ENCODE peak calls at places on chromosomes 7 and 10, in five cellular contexts. B is coronary artery; X is CD4-positive, CD25-positive, alpha-beta regulatory T cell; A is BJ; C is heart right ventricle. I is an unnamed sample.

GRCh38 chr10:103881420-103882284 is 26.3 kb upstream of the SH3PXD2A start:
- DNase-seq in X (no peak), C (peak; percentile 41), A (no peak), B (no peak), I (no peak)

GRCh38 chr7:133695976-133696531 is 431.1 kb upstream of the LRGUK start:
- DNase-seq in A (no peak), B (no peak), C (no peak), X (no peak), I (peak; percentile 42)

GRCh38 chr10:118151461-118151860 is 104.7 kb upstream of the RAB11FIP2 start:
- DNase-seq in C (no peak), B (no peak), X (no peak), A (no peak), I (no peak)

GRCh38 chr7:35645691-35646090 is 49.2 kb downstream of the HERPUD2 start:
- DNase-seq in B (no peak), C (no peak), A (no peak), X (no peak), I (no peak)

GRCh38 chr7:140142031-140142430 is 34.8 kb downstream of the KDM7A start:
- DNase-seq in C (no peak), X (no peak), A (no peak), B (no peak), I (no peak)

GRCh38 chr7:130982160-130982638 is 248.2 kb upstream of the KLF14 start:
- DNase-seq in X (peak; percentile 66), C (no peak), A (no peak), B (no peak), I (peak; percentile 38)

GRCh38 chr7:34156336-34156735 is 251.0 kb downstream of the BMPER start:
- DNase-seq in B (no peak), X (no peak), A (no peak), C (no peak), I (no peak)

GRCh38 chr10:70626056-70626455 is 23.5 kb upstream of the PRF1 start:
- DNase-seq in A (no peak), X (no peak), C (no peak), B (no peak), I (no peak)

GRCh38 chr10:132154440-132154839 is 32.3 kb upstream of the DPYSL4 start:
- DNase-seq in X (no peak), C (no peak), B (no peak), A (no peak), I (no peak)

GRCh38 chr7:128863433-128863989 is 855 bp downstream of the ATP6V1F start:
- DNase-seq in A (no peak), B (no peak), C (no peak), X (peak; percentile 39), I (peak; percentile 69)

GRCh38 chr10:4073912-4074311 is 288.9 kb upstream of the KLF6 start:
- DNase-seq in X (no peak), B (no peak), A (peak; percentile 64), C (peak; percentile 13), I (no peak)

GRCh38 chr10:125768217-125768616 is 7.4 kb downstream of the MMP21 start:
- DNase-seq in X (no peak), B (no peak), C (no peak), A (no peak), I (no peak)

GRCh38 chr7:85154282-85154937 is 32.4 kb downstream of the SEMA3D start:
- DNase-seq in A (no peak), X (no peak), B (no peak), C (no peak), I (no peak)

GRCh38 chr7:19113855-19114590 is 3.4 kb downstream of the TWIST1 start:
- DNase-seq in B (no peak), A (no peak), C (no peak), X (no peak), I (no peak)

GRCh38 chr10:93751832-93752231 is 5.9 kb upstream of the LGI1 start:
- DNase-seq in C (no peak), X (peak; percentile 9), A (no peak), B (no peak), I (peak; percentile 15)
- H3K4me3 ChIP-seq in C (no peak overlapping the region), X (peak overlapping the region; percentile 51), A (no peak overlapping the region), B (peak overlapping the region; percentile 52), I (peak overlapping the region; percentile 34)

GRCh38 chr7:28163955-28164354 is 16.6 kb downstream of the JAZF1 start:
- DNase-seq in B (no peak), X (no peak), C (no peak), A (no peak), I (no peak)

GRCh38 chr7:28160551-28160991 is 20.0 kb downstream of the JAZF1 start:
- DNase-seq in X (no peak), C (no peak), B (no peak), A (no peak), I (no peak)

GRCh38 chr7:28157826-28158416 is 22.7 kb downstream of the JAZF1 start:
- DNase-seq in X (no peak), C (no peak), A (no peak), B (no peak), I (no peak)

GRCh38 chr7:28165221-28165807 is 15.3 kb downstream of the JAZF1 start:
- DNase-seq in A (no peak), X (no peak), B (no peak), C (no peak), I (no peak)

GRCh38 chr7:28161319-28161718 is 19.3 kb downstream of the JAZF1 start:
- DNase-seq in B (no peak), C (no peak), X (no peak), A (no peak), I (no peak)
- H3K4me3 ChIP-seq in B (no peak overlapping the region), C (no peak overlapping the region), X (no peak overlapping the region), A (no peak overlapping the region), I (no peak overlapping the region)

GRCh38 chr7:17520941-17521340 is 222.5 kb downstream of the AHR start:
- DNase-seq in X (no peak), A (no peak), C (no peak), B (no peak), I (no peak)

GRCh38 chr7:17521437-17521836 is 223.0 kb downstream of the AHR start:
- DNase-seq in B (no peak), A (peak; percentile 54), X (no peak), C (no peak), I (no peak)

GRCh38 chr7:17526621-17527020 is 228.2 kb downstream of the AHR start:
- DNase-seq in B (no peak), A (no peak), X (no peak), C (no peak), I (no peak)

GRCh38 chr7:17523813-17524741 is 225.6 kb downstream of the AHR start:
- DNase-seq in X (no peak), C (no peak), B (no peak), A (no peak), I (no peak)

DNA sequence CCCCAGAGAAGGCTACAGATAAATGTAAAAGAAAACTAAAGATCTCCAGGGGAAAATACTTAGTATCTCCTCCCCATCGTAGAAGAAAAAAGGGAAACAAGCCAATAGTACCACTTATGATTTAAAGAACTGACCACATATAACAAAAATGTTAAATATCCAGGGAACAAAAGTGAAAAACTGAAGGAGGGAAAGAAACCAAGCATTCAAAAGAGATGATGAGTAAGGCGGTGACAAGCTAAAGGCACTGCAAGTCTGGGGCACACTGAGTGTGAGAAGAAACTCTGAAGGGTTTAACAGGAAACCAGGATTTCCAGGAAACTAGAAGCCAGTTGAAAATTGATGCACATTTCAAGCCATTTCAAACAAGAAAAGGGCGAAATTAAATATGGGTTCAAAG is 226.3 kb downstream of the AHR start:
- DNase-seq in A (peak; percentile 28), C (no peak), X (no peak), B (no peak), I (no peak)
- H3K4me3 ChIP-seq in A (no peak overlapping the region), C (no peak overlapping the region), X (no peak overlapping the region), B (no peak overlapping the region), I (no peak overlapping the region)

GRCh38 chr10:110221721-110222261 is 14.4 kb downstream of the MXI1 start:
- DNase-seq in A (peak; percentile 77), C (peak; percentile 83), B (peak; percentile 95), X (peak; percentile 67), I (peak; percentile 39)
- H3K4me3 ChIP-seq in A (peak overlapping the region; percentile 48), C (peak overlapping the region; percentile 13), B (peak overlapping the region; percentile 72), X (peak overlapping the region; percentile 12), I (no peak overlapping the region)

DNA sequence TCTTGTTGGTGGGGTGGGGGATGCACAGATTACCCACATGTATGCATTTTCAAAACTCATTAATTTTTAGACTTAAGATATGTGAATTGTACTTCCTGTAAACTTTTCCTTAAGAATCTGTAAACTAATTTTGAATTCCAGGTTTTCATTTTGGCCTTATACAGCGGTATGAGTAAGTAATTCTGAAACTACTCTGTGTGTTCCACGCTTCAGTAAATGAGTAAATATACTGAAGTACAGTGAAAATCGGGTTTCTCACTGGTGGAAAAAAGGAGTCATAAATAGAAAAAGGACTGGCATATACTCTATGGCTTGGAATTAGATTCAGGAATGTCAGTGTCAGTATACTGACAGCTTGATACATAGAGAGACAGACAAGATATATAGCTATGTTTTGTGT is 72.8 kb downstream of the CTTNBP2 start:
- DNase-seq in B (no peak), C (no peak), X (no peak), A (no peak), I (no peak)
- H3K4me3 ChIP-seq in B (no peak overlapping the region), C (no peak overlapping the region), X (no peak overlapping the region), A (no peak overlapping the region), I (no peak overlapping the region)

GRCh38 chr10:24255907-24256306 is 47.0 kb downstream of the KIAA1217 start:
- DNase-seq in B (no peak), X (no peak), A (no peak), C (peak; percentile 48), I (peak; percentile 16)
- H3K4me3 ChIP-seq in B (no peak overlapping the region), X (no peak overlapping the region), A (no peak overlapping the region), C (no peak overlapping the region), I (no peak overlapping the region)

DNA sequence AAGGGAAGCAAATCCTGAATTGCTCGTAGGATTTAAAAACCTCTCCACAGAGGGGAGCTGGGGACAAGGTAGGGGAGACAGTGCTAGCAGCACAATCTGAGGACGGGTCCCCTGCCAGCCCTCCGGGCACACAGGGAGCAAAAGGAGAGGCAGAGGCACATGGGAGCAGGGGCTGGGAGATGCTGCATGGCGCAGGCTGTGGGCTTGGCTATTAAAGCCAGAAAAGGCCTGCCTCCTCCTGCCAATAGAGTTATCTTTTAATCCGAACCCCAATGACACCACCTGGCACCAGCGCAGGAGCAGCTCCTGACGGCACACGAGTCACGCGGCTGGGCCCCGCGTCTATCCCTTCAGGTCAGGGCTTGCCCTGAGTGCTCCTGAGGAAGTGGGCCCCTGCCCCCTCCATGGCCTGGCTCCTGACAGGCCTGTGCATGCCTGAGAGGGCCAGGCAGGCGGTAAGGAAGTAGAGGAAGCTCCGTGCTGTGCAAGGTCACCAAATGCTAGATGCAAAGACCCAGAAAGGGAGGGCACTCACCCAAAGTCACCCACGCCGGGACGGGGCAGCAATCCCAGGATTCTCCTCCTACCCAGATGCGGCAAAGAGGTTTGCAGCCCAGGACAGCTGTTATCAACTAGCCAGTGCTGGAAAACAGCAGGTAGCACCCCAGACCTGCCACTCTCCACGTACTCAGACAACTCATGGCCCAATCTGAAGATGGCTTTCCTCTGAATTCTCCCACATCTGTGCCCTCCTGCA is 28.1 kb downstream of the DLG5 start:
- DNase-seq in B (no peak), X (no peak), A (no peak), C (no peak), I (no peak)
- H3K4me3 ChIP-seq in B (no peak overlapping the region), X (no peak overlapping the region), A (no peak overlapping the region), C (no peak overlapping the region), I (no peak overlapping the region)

I was measured in Jurkat, Clone E6-1.